ENCODE peak calls at places on chromosomes 16 and 17, in five cellular contexts. M, O, U, L and B are unnamed samples.

GRCh38 chr16:53058882-53059281 is 4.1 kb downstream of the CHD9 start:
- DNase-seq in M (no peak), O (no peak), U (no peak), L (no peak), B (peak; percentile 49)

GRCh38 chr17:28598389-28598788 is 436 bp downstream of the SPAG5 start:
- DNase-seq in M (no peak), O (no peak), U (no peak), L (no peak), B (no peak)

GRCh38 chr16:24540575-24541240 is 1.3 kb downstream of the RBBP6 start:
- DNase-seq in M (no peak), O (peak; percentile 20), U (no peak), L (no peak), B (peak; percentile 10)

GRCh38 chr17:12545877-12546513 is 119.7 kb upstream of the MYOCD start:
- DNase-seq in M (peak; percentile 68), O (peak; percentile 37), U (peak; percentile 66), L (peak; percentile 19), B (peak; percentile 28)

GRCh38 chr17:39979021-39979660 is 1.5 kb upstream of the PSMD3 start:
- DNase-seq in M (no peak), O (no peak), U (peak; percentile 51), L (no peak), B (no peak)

GRCh38 chr17:50950002-50950877 is 84.1 kb upstream of the TOB1 start:
- DNase-seq in M (peak; percentile 96), O (peak; percentile 93), U (peak; percentile 89), L (peak; percentile 81), B (peak; percentile 68)

GRCh38 chr16:11639925-11640899 is 28.0 kb upstream of the SNN start:
- DNase-seq in M (peak; percentile 96), O (peak; percentile 46), U (peak; percentile 100), L (peak; percentile 62), B (peak; percentile 88)

GRCh38 chr17:64343833-64344637 is 46.6 kb downstream of the PECAM1 start:
- DNase-seq in M (peak; percentile 80), O (peak; percentile 26), U (peak; percentile 91), L (peak; percentile 55), B (peak; percentile 58)

GRCh38 chr17:55606431-55606830 is 95.2 kb upstream of the SMIM36 start:
- DNase-seq in M (no peak), O (no peak), U (peak; percentile 21), L (no peak), B (no peak)

GRCh38 chr16:26051078-26051477 is 359.3 kb downstream of the HS3ST4 start:
- DNase-seq in M (no peak), O (no peak), U (no peak), L (no peak), B (no peak)

GRCh38 chr17:1590031-1590746 is 27.6 kb upstream of the PITPNA start:
- DNase-seq in M (peak; percentile 94), O (peak; percentile 85), U (peak; percentile 78), L (peak; percentile 71), B (peak; percentile 25)

GRCh38 chr16:23423496-23424049 is 29.4 kb downstream of the COG7 start:
- DNase-seq in M (peak; percentile 88), O (no peak), U (peak; percentile 99), L (peak; percentile 85), B (peak; percentile 77)

GRCh38 chr17:1961187-1961586 is 63.9 kb downstream of the RTN4RL1 start:
- DNase-seq in M (no peak), O (no peak), U (no peak), L (no peak), B (no peak)

GRCh38 chr16:47431960-47432359 is 28.9 kb downstream of the ITFG1 start:
- DNase-seq in M (no peak), O (no peak), U (no peak), L (no peak), B (no peak)

GRCh38 chr17:225551-225950 is 44.1 kb upstream of the DOC2B start:
- DNase-seq in M (no peak), O (no peak), U (no peak), L (peak; percentile 0), B (no peak)

GRCh38 chr16:46814790-46815189 is 16.2 kb downstream of the C16orf87 start:
- DNase-seq in M (no peak), O (no peak), U (no peak), L (no peak), B (no peak)

GRCh38 chr17:6546069-6546718 is 10.2 kb downstream of the PITPNM3 start:
- DNase-seq in M (no peak), O (no peak), U (peak; percentile 55), L (no peak), B (no peak)

GRCh38 chr17:41392278-41392677 is 5.1 kb downstream of the KRT31 start:
- DNase-seq in M (no peak), O (no peak), U (peak; percentile 55), L (no peak), B (no peak)

GRCh38 chr16:30924086-30924714 is 828 bp downstream of the FBXL19 start:
- DNase-seq in M (peak; percentile 73), O (peak; percentile 20), U (no peak), L (peak; percentile 29), B (no peak)

GRCh38 chr16:50718061-50718760 is 23.7 kb upstream of the CYLD start:
- DNase-seq in M (no peak), O (no peak), U (no peak), L (no peak), B (no peak)

GRCh38 chr16:11901091-11901490 is 14.7 kb downstream of the GSPT1 start:
- DNase-seq in M (no peak), O (no peak), U (no peak), L (no peak), B (no peak)

GRCh38 chr16:58459344-58460218 is 40.4 kb upstream of the NDRG4 start:
- DNase-seq in M (no peak), O (no peak), U (peak; percentile 4), L (no peak), B (no peak)

GRCh38 chr16:30179195-30179594 is 4.2 kb upstream of the CORO1A start:
- DNase-seq in M (no peak), O (no peak), U (no peak), L (no peak), B (no peak)

GRCh38 chr16:70700101-70701020 is 14.5 kb upstream of the MTSS2 start:
- DNase-seq in M (peak; percentile 97), O (no peak), U (no peak), L (no peak), B (peak; percentile 91)

GRCh38 chr16:48323783-48324775 is 61.1 kb downstream of the SIAH1 start:
- DNase-seq in M (no peak), O (no peak), U (peak; percentile 51), L (no peak), B (no peak)

GRCh38 chr16:85263214-85263613 is 150.9 kb upstream of the CIBAR2 start:
- DNase-seq in M (no peak), O (no peak), U (no peak), L (no peak), B (no peak)

GRCh38 chr16:85262558-85263196 is 150.4 kb upstream of the CIBAR2 start:
- DNase-seq in M (no peak), O (no peak), U (peak; percentile 32), L (no peak), B (no peak)

GRCh38 chr16:85265161-85265784 is 153.0 kb upstream of the CIBAR2 start:
- DNase-seq in M (no peak), O (no peak), U (no peak), L (no peak), B (no peak)

GRCh38 chr16:85265789-85266188 is 153.5 kb upstream of the CIBAR2 start:
- DNase-seq in M (no peak), O (no peak), U (no peak), L (no peak), B (no peak)

DNA sequence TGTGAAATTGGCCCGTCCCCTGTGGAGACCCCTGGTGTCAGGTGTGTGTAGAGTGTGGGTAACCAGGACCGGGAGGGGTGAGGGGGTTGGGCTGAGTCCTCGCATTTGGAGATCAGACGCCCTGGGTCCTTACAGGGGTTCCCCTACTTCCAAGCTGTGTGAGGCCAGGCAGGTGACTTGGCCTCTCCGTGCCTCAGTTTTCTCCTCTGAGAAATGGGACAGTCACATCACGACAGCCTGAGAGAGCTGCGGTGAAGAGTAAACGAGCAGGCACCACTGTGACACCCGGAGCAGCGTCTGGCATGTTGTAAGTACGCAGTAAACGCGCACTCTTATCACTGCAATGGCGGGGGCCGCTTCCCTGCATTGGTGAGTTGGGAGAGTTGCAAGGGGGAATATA is 152.5 kb upstream of the CIBAR2 start:
- DNase-seq in M (no peak), O (no peak), U (no peak), L (no peak), B (no peak)
- H3K27me3 ChIP-seq in M (no peaks in the 10 kb centered on the region), O (no peaks in the 10 kb centered on the region), U (no peaks in the 10 kb centered on the region), L (no peaks in the 10 kb centered on the region), B (no peaks in the 10 kb centered on the region)

DNA sequence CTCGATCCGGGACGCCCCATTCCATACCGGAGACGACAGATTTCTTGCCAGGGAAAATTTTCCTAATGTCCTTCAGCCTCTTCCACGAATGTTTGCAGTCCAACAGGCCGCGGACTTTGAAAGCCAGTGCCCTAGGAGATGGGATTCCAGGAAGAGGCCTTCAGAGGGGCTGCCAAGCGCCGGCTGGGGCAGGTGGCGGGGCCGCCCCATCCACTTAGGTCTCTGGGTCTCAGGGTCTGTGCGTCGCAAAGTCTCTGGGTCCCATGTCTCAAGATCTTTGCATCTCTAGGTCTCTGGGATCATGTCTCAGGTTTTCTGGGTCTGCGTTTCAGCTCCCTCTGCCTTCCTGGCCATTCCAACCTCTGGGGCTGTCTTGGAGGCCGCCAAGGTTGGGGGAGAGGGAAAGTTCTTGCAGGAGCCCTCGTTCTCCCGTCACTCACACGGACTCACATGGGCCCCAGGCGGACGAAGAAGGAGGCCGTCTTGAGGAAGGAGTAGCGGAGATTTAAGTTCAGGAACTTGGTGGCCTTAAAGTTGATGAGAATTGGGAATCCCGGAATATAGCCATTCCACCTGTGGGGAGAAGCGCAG is 7.2 kb downstream of the ALOX12B start:
- DNase-seq in M (no peak), O (no peak), U (no peak), L (no peak), B (no peak)
- TF ChIP-seq CTCF in M (no peak), O (no peak), U (no peak), L (no peak), B (no peak)

GRCh38 chr17:79746955-79747507 is 16.3 kb downstream of the ENPP7 start:
- DNase-seq in M (no peak), O (no peak), U (no peak), L (no peak), B (peak; percentile 39)
- H3K27me3 ChIP-seq in M (peaks cover 86% of the 10 kb centered on the region), O (no peaks in the 10 kb centered on the region), U (peaks cover 28% of the 10 kb centered on the region), L (peaks cover 84% of the 10 kb centered on the region), B (peaks cover 24% of the 10 kb centered on the region)

DNA sequence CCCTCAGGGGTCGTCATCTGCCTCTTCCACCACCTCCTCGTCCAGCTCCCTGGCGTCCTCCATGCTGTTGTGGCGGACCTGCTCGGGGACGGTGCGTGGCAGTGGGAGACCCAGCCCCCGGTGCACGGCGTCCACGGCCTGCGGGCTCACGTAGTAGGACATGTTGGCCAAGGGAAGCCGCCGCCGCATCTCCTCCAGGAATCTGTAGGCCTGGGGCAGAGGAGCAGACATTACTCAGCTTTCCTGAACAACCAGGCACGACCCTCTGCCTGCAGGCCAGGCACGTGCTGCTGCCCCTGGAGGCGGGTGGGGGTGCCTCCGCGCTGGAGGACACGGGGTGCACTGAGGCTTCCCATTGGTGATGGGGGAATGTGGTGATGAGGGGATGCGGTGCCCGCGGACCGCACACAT is 17.8 kb downstream of the TELO2 start:
- DNase-seq in M (no peak), O (no peak), U (no peak), L (no peak), B (no peak)
- TF ChIP-seq CTCF in M (no peak), O (no peak), U (no peak), L (no peak), B (no peak)